ENCODE peak calls at places on chromosomes 16 and 17, in ten cellular contexts. One of them, this sample, is unnamed. For H3K4me1, the result is how much of the 10 kb centered on the place peaks cover.

GRCh38 chr17:12530126-12530525 is 135.6 kb upstream of the MYOCD start:
- DNase-seq in CD8-positive, alpha-beta T cell: no peak
- DNase-seq in hepatocyte: no peak
- DNase-seq in A549: no peak
- DNase-seq in GM12878: no peak
- DNase-seq in cardiac muscle cell: no peak
- DNase-seq in mucosa of descending colon: no peak
- DNase-seq in GM23338: no peak
- DNase-seq in small intestine: no peak
- DNase-seq in fibroblast of lung: no peak
- DNase-seq in this sample: no peak

GRCh38 chr17:1999557-2000251 is 25.4 kb downstream of the RTN4RL1 start:
- DNase-seq in CD8-positive, alpha-beta T cell: no peak
- DNase-seq in hepatocyte: peak
- DNase-seq in A549: no peak
- DNase-seq in GM12878: no peak
- DNase-seq in cardiac muscle cell: peak
- DNase-seq in mucosa of descending colon: peak
- DNase-seq in GM23338: peak
- DNase-seq in small intestine: peak
- DNase-seq in fibroblast of lung: peak
- DNase-seq in this sample: peak

GRCh38 chr17:45234641-45235040 is 13.0 kb downstream of the FMNL1 start:
- DNase-seq in CD8-positive, alpha-beta T cell: peak
- DNase-seq in hepatocyte: no peak
- DNase-seq in A549: no peak
- DNase-seq in GM12878: no peak
- DNase-seq in cardiac muscle cell: no peak
- DNase-seq in mucosa of descending colon: peak
- DNase-seq in GM23338: peak
- DNase-seq in small intestine: no peak
- DNase-seq in fibroblast of lung: no peak
- DNase-seq in this sample: no peak

GRCh38 chr17:9056566-9056965 is 35.3 kb downstream of the NTN1 start:
- DNase-seq in CD8-positive, alpha-beta T cell: no peak
- DNase-seq in hepatocyte: no peak
- DNase-seq in A549: no peak
- DNase-seq in GM12878: no peak
- DNase-seq in cardiac muscle cell: no peak
- DNase-seq in mucosa of descending colon: peak
- DNase-seq in GM23338: no peak
- DNase-seq in small intestine: no peak
- DNase-seq in fibroblast of lung: no peak
- DNase-seq in this sample: no peak

GRCh38 chr17:33494156-33494555 is 201.1 kb upstream of the ASIC2 start:
- DNase-seq in CD8-positive, alpha-beta T cell: no peak
- DNase-seq in hepatocyte: no peak
- DNase-seq in A549: no peak
- DNase-seq in GM12878: no peak
- DNase-seq in cardiac muscle cell: peak
- DNase-seq in mucosa of descending colon: no peak
- DNase-seq in GM23338: no peak
- DNase-seq in small intestine: no peak
- DNase-seq in fibroblast of lung: no peak
- DNase-seq in this sample: no peak

GRCh38 chr17:61755668-61756067 is 107.7 kb downstream of the BRIP1 start:
- DNase-seq in CD8-positive, alpha-beta T cell: no peak
- DNase-seq in hepatocyte: no peak
- DNase-seq in A549: no peak
- DNase-seq in GM12878: no peak
- DNase-seq in cardiac muscle cell: no peak
- DNase-seq in mucosa of descending colon: no peak
- DNase-seq in GM23338: no peak
- DNase-seq in small intestine: no peak
- DNase-seq in fibroblast of lung: no peak
- DNase-seq in this sample: no peak

GRCh38 chr17:954431-955164 is 25.0 kb downstream of the NXN start:
- DNase-seq in CD8-positive, alpha-beta T cell: no peak
- DNase-seq in hepatocyte: peak
- DNase-seq in A549: peak
- DNase-seq in GM12878: no peak
- DNase-seq in cardiac muscle cell: peak
- DNase-seq in mucosa of descending colon: no peak
- DNase-seq in GM23338: peak
- DNase-seq in small intestine: no peak
- DNase-seq in fibroblast of lung: peak
- DNase-seq in this sample: no peak

GRCh38 chr17:41893384-41893783 is 25.4 kb downstream of the ACLY start:
- DNase-seq in CD8-positive, alpha-beta T cell: no peak
- DNase-seq in hepatocyte: no peak
- DNase-seq in A549: no peak
- DNase-seq in GM12878: no peak
- DNase-seq in cardiac muscle cell: no peak
- DNase-seq in mucosa of descending colon: no peak
- DNase-seq in GM23338: no peak
- DNase-seq in small intestine: no peak
- DNase-seq in fibroblast of lung: no peak
- DNase-seq in this sample: no peak

GRCh38 chr16:51852892-51853291 is 694.1 kb downstream of the TOX3 start:
- DNase-seq in CD8-positive, alpha-beta T cell: no peak
- DNase-seq in hepatocyte: no peak
- DNase-seq in A549: no peak
- DNase-seq in GM12878: no peak
- DNase-seq in cardiac muscle cell: no peak
- DNase-seq in mucosa of descending colon: no peak
- DNase-seq in GM23338: no peak
- DNase-seq in small intestine: no peak
- DNase-seq in fibroblast of lung: no peak
- DNase-seq in this sample: no peak

GRCh38 chr17:39653662-39654331 is 11.4 kb upstream of the TCAP start:
- DNase-seq in CD8-positive, alpha-beta T cell: peak
- DNase-seq in hepatocyte: peak
- DNase-seq in A549: peak
- DNase-seq in GM12878: no peak
- DNase-seq in cardiac muscle cell: peak
- DNase-seq in mucosa of descending colon: peak
- DNase-seq in GM23338: peak
- DNase-seq in small intestine: peak
- DNase-seq in fibroblast of lung: peak
- DNase-seq in this sample: peak

GRCh38 chr17:19258371-19258770 is 21.2 kb downstream of the EPN2 start:
- DNase-seq in CD8-positive, alpha-beta T cell: no peak
- DNase-seq in hepatocyte: no peak
- DNase-seq in A549: no peak
- DNase-seq in GM12878: no peak
- DNase-seq in cardiac muscle cell: no peak
- DNase-seq in mucosa of descending colon: no peak
- DNase-seq in GM23338: no peak
- DNase-seq in small intestine: no peak
- DNase-seq in fibroblast of lung: no peak
- DNase-seq in this sample: no peak
- H3K4me1 ChIP-seq in CD8-positive, alpha-beta T cell: under half
- H3K4me1 ChIP-seq in hepatocyte: under half
- H3K4me1 ChIP-seq in A549: under half
- H3K4me1 ChIP-seq in GM12878: under half
- H3K4me1 ChIP-seq in cardiac muscle cell: under half
- H3K4me1 ChIP-seq in mucosa of descending colon: under half
- H3K4me1 ChIP-seq in GM23338: under half
- H3K4me1 ChIP-seq in small intestine: under half
- H3K4me1 ChIP-seq in fibroblast of lung: under half
- H3K4me1 ChIP-seq in this sample: under half

DNA sequence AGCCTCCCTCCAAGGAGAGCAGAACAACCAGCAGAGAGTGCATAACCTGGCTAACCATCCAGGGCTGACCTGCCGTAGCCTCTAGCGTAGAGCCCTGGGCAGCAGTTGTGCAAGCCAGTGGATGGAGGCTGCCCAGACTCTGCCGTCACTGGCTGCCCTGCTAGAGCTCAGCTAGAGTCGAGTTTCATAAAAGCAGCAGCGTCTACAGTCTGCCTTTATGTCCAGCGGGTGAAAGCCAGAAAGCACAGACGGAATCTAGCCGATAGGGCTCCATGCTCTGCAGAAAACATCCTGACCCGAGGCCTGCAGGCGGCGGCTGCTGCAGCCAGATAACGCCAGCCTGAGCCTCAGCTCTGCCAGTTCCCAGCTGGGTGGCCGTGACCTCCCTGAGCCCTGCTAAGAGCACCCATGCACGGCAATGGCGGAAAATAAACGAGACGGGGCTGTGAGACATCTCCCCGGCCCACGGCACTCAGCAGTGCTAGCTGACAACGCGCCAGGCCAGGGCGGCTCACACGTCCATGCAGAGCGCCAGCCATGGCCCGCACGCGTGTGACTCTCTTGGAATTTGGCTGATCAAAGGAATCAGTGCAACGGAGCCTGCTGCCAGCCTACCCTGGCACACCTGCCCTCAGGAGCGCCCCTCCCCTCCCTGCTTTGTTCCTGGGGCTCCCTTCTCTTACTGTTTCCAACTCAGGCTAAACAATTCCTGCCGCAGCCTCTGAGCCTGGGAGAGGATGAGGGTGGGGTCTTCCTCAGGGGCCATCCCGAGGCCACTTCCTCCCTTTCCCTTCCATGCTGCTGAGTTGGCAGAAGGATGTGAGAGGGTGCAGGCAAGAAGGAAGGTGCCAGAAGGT is 231.4 kb downstream of the ENGASE start:
- DNase-seq in CD8-positive, alpha-beta T cell: no peak
- DNase-seq in hepatocyte: no peak
- DNase-seq in A549: no peak
- DNase-seq in GM12878: no peak
- DNase-seq in cardiac muscle cell: peak
- DNase-seq in mucosa of descending colon: no peak
- DNase-seq in GM23338: no peak
- DNase-seq in small intestine: no peak
- DNase-seq in fibroblast of lung: no peak
- DNase-seq in this sample: peak
- H3K4me1 ChIP-seq in CD8-positive, alpha-beta T cell: under half
- H3K4me1 ChIP-seq in hepatocyte: under half
- H3K4me1 ChIP-seq in A549: under half
- H3K4me1 ChIP-seq in GM12878: under half
- H3K4me1 ChIP-seq in cardiac muscle cell: under half
- H3K4me1 ChIP-seq in mucosa of descending colon: under half
- H3K4me1 ChIP-seq in GM23338: under half
- H3K4me1 ChIP-seq in small intestine: under half
- H3K4me1 ChIP-seq in fibroblast of lung: under half
- H3K4me1 ChIP-seq in this sample: under half

GRCh38 chr16:75309156-75309555 is 57.7 kb upstream of the BCAR1 start:
- DNase-seq in CD8-positive, alpha-beta T cell: no peak
- DNase-seq in hepatocyte: no peak
- DNase-seq in A549: no peak
- DNase-seq in GM12878: no peak
- DNase-seq in cardiac muscle cell: no peak
- DNase-seq in mucosa of descending colon: no peak
- DNase-seq in GM23338: peak
- DNase-seq in small intestine: no peak
- DNase-seq in fibroblast of lung: no peak
- DNase-seq in this sample: no peak
- H3K4me1 ChIP-seq in CD8-positive, alpha-beta T cell: under half
- H3K4me1 ChIP-seq in hepatocyte: half or more
- H3K4me1 ChIP-seq in A549: half or more
- H3K4me1 ChIP-seq in GM12878: under half
- H3K4me1 ChIP-seq in cardiac muscle cell: under half
- H3K4me1 ChIP-seq in mucosa of descending colon: under half
- H3K4me1 ChIP-seq in GM23338: under half
- H3K4me1 ChIP-seq in small intestine: under half
- H3K4me1 ChIP-seq in fibroblast of lung: under half
- H3K4me1 ChIP-seq in this sample: half or more

GRCh38 chr17:67458203-67458602 is 81.1 kb downstream of the PITPNC1 start:
- DNase-seq in CD8-positive, alpha-beta T cell: no peak
- DNase-seq in hepatocyte: no peak
- DNase-seq in A549: no peak
- DNase-seq in GM12878: no peak
- DNase-seq in cardiac muscle cell: no peak
- DNase-seq in mucosa of descending colon: no peak
- DNase-seq in GM23338: no peak
- DNase-seq in small intestine: no peak
- DNase-seq in fibroblast of lung: no peak
- DNase-seq in this sample: no peak
- H3K4me1 ChIP-seq in CD8-positive, alpha-beta T cell: half or more
- H3K4me1 ChIP-seq in hepatocyte: under half
- H3K4me1 ChIP-seq in A549: under half
- H3K4me1 ChIP-seq in GM12878: under half
- H3K4me1 ChIP-seq in cardiac muscle cell: under half
- H3K4me1 ChIP-seq in mucosa of descending colon: under half
- H3K4me1 ChIP-seq in GM23338: under half
- H3K4me1 ChIP-seq in small intestine: under half
- H3K4me1 ChIP-seq in fibroblast of lung: under half
- H3K4me1 ChIP-seq in this sample: under half

DNA sequence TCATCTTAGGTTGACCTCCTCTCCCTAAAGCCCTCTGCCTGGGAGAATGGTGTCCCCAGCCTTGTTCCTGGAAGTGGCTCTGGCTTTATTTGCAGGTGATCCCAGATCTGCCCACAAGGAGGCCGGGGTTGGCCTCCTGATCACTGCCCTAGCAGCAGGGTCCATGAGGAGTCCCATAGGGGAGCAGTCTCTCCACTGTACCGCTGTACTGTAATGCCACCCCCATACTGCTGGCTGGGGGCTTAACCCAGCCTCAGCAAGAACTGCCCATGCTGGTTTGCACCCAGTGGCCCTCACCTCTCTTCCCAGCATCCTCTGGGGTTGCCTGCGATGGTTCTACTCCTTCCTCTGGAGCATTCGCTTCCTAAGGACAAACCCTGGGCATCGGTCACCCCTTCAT is 39.1 kb downstream of the PSME3IP1 start:
- DNase-seq in CD8-positive, alpha-beta T cell: no peak
- DNase-seq in hepatocyte: no peak
- DNase-seq in A549: peak
- DNase-seq in GM12878: no peak
- DNase-seq in cardiac muscle cell: no peak
- DNase-seq in mucosa of descending colon: no peak
- DNase-seq in GM23338: peak
- DNase-seq in small intestine: no peak
- DNase-seq in fibroblast of lung: no peak
- DNase-seq in this sample: no peak
- H3K4me1 ChIP-seq in CD8-positive, alpha-beta T cell: under half
- H3K4me1 ChIP-seq in hepatocyte: under half
- H3K4me1 ChIP-seq in A549: under half
- H3K4me1 ChIP-seq in GM12878: under half
- H3K4me1 ChIP-seq in cardiac muscle cell: under half
- H3K4me1 ChIP-seq in mucosa of descending colon: under half
- H3K4me1 ChIP-seq in GM23338: under half
- H3K4me1 ChIP-seq in small intestine: under half
- H3K4me1 ChIP-seq in fibroblast of lung: under half
- H3K4me1 ChIP-seq in this sample: under half

DNA sequence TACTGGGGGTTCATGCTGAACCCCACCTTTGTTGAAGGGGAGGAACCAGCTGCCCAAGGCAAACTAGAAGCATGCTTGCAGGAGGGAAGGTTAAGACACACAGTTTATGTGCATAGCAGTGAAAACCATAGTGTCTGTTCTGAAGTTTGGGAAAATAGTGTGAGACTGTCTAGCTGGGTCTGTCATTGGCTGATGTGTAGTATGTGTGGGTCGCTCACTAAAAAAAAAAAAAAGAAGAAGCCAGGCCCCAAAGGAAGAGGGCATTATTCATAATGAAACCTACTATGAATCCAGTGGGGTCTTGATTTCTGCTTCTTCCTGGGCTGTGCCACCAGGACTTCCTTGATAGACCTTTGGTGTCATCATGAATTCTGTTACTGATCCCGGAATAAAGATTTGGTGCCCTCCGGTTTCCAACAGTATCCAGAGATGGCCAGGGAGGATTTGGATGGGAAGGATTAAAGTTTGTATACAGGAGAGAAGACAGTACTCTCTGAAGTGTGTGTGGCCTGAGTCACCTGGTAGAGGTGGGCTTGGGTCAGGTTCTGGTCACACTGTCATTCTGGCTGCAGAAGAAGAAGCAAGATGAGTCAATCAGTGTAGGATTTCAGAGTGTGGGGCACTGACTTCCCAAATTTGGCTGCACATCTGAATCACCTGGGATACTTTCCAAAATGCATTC is 220.3 kb downstream of the PRKCA start:
- DNase-seq in CD8-positive, alpha-beta T cell: no peak
- DNase-seq in hepatocyte: no peak
- DNase-seq in A549: no peak
- DNase-seq in GM12878: no peak
- DNase-seq in cardiac muscle cell: no peak
- DNase-seq in mucosa of descending colon: no peak
- DNase-seq in GM23338: no peak
- DNase-seq in small intestine: no peak
- DNase-seq in fibroblast of lung: no peak
- DNase-seq in this sample: no peak
- H3K4me1 ChIP-seq in CD8-positive, alpha-beta T cell: under half
- H3K4me1 ChIP-seq in hepatocyte: under half
- H3K4me1 ChIP-seq in A549: under half
- H3K4me1 ChIP-seq in GM12878: under half
- H3K4me1 ChIP-seq in cardiac muscle cell: under half
- H3K4me1 ChIP-seq in mucosa of descending colon: under half
- H3K4me1 ChIP-seq in GM23338: under half
- H3K4me1 ChIP-seq in small intestine: under half
- H3K4me1 ChIP-seq in fibroblast of lung: under half
- H3K4me1 ChIP-seq in this sample: under half

This sample was measured in stomach.